ENCODE peak calls at places on chromosomes 6 and 20, in nine cellular contexts. C, M, J, W, Y, V, A, L and D are unnamed samples.
A peak's percentile ranks its signal among the peaks of the same experiment; 100 is the strongest.

GRCh38 chr6:1838604-1839003 is 228.9 kb downstream of the FOXC1 start:
- DNase-seq in L (no peak), J (no peak), C (no peak), A (no peak), M (no peak), Y (peak; percentile 45), W (no peak), V (no peak), D (no peak)

GRCh38 chr20:5077761-5078387 is 41.9 kb downstream of the PCNA start:
- DNase-seq in L (no peak), M (no peak), J (no peak), V (peak; percentile 20), Y (no peak), C (no peak), W (no peak), A (no peak), D (peak; percentile 5)

GRCh38 chr20:47440857-47441773 is 60.6 kb upstream of the NCOA3 start:
- DNase-seq in A (no peak), M (no peak), V (no peak), L (no peak), W (no peak), Y (peak; percentile 6), J (peak; percentile 20), C (peak; percentile 41), D (no peak)

GRCh38 chr20:1376453-1377270 is 16.2 kb downstream of the FKBP1A start:
- DNase-seq in M (no peak), C (no peak), L (no peak), J (no peak), V (no peak), Y (no peak), W (no peak), A (no peak), D (peak; percentile 75)

GRCh38 chr6:54697423-54697822 is 149.1 kb upstream of the FAM83B start:
- DNase-seq in Y (no peak), L (no peak), M (peak; percentile 21), A (no peak), W (no peak), C (no peak), V (no peak), J (no peak), D (no peak)

GRCh38 chr6:45366534-45366933 is 11.2 kb downstream of the SUPT3H start:
- DNase-seq in C (no peak), M (peak; percentile 19), W (no peak), J (no peak), V (no peak), L (no peak), A (no peak), Y (no peak), D (no peak)

GRCh38 chr20:20303742-20304141 is 64.2 kb upstream of the INSM1 start:
- DNase-seq in A (no peak), M (no peak), C (no peak), V (no peak), L (no peak), W (no peak), Y (no peak), J (no peak), D (no peak)

GRCh38 chr6:46490425-46491200 is 636 bp downstream of the RCAN2 start:
- DNase-seq in W (no peak), A (no peak), J (peak; percentile 84), Y (no peak), V (no peak), M (no peak), L (no peak), C (no peak), D (no peak)

GRCh38 chr6:113699239-113699638 is 157.9 kb upstream of the MARCKS start:
- DNase-seq in Y (no peak), L (no peak), V (no peak), W (no peak), C (no peak), M (no peak), A (no peak), J (no peak), D (no peak)

GRCh38 chr6:16947461-16948159 is 154.2 kb upstream of the STMND1 start:
- DNase-seq in V (no peak), J (peak; percentile 72), W (peak; percentile 45), Y (peak; percentile 94), L (no peak), M (no peak), C (no peak), A (no peak), D (peak; percentile 15)

GRCh38 chr6:15876406-15876805 is 213.6 kb upstream of the DTNBP1 start:
- DNase-seq in Y (peak; percentile 48), A (no peak), V (no peak), J (no peak), C (no peak), M (no peak), L (no peak), W (peak; percentile 69), D (no peak)

GRCh38 chr6:155212616-155213380 is 51.0 kb upstream of the CLDN20 start:
- DNase-seq in W (peak; percentile 50), V (no peak), L (no peak), Y (no peak), C (no peak), J (no peak), A (no peak), M (no peak), D (no peak)